ENCODE peak calls at places on chromosomes 3 and 15, in ten cellular contexts. One of them, this sample, is unnamed.

GRCh38 chr15:68333775-68334470 is 56.4 kb downstream of the FEM1B start:
- DNase-seq in NCI-H1105: no peak
- DNase-seq in activated gamma-delta T cell treated with anti-CD3 and anti-CD28 coated beads, Interleukin-2, amount 50 U/mL, for 16 hours: no peak
- DNase-seq in sigmoid colon: peak
- DNase-seq in NCI-H1092 treated with DMSO at 0.1 percent for 48 hours: no peak
- DNase-seq in fibroblast of lung: peak
- DNase-seq in GM13977: no peak
- DNase-seq in AG20443: no peak
- DNase-seq in mucosa of descending colon: no peak
- DNase-seq in C1 segment of cervical spinal cord: no peak
- DNase-seq in this sample: no peak

GRCh38 chr3:17089314-17089700 is 204.6 kb downstream of the PLCL2 start:
- DNase-seq in NCI-H1105: no peak
- DNase-seq in activated gamma-delta T cell treated with anti-CD3 and anti-CD28 coated beads, Interleukin-2, amount 50 U/mL, for 16 hours: no peak
- DNase-seq in sigmoid colon: no peak
- DNase-seq in NCI-H1092 treated with DMSO at 0.1 percent for 48 hours: no peak
- DNase-seq in fibroblast of lung: no peak
- DNase-seq in GM13977: no peak
- DNase-seq in AG20443: no peak
- DNase-seq in mucosa of descending colon: no peak
- DNase-seq in C1 segment of cervical spinal cord: no peak
- DNase-seq in this sample: no peak

GRCh38 chr3:67383379-67383778 is 271.0 kb downstream of the SUCLG2 start:
- DNase-seq in NCI-H1105: no peak
- DNase-seq in activated gamma-delta T cell treated with anti-CD3 and anti-CD28 coated beads, Interleukin-2, amount 50 U/mL, for 16 hours: no peak
- DNase-seq in sigmoid colon: no peak
- DNase-seq in NCI-H1092 treated with DMSO at 0.1 percent for 48 hours: no peak
- DNase-seq in fibroblast of lung: no peak
- DNase-seq in GM13977: no peak
- DNase-seq in AG20443: no peak
- DNase-seq in mucosa of descending colon: no peak
- DNase-seq in C1 segment of cervical spinal cord: no peak
- DNase-seq in this sample: no peak

GRCh38 chr3:31105438-31106077 is 211.1 kb upstream of the GADL1 start:
- DNase-seq in NCI-H1105: no peak
- DNase-seq in activated gamma-delta T cell treated with anti-CD3 and anti-CD28 coated beads, Interleukin-2, amount 50 U/mL, for 16 hours: no peak
- DNase-seq in sigmoid colon: no peak
- DNase-seq in NCI-H1092 treated with DMSO at 0.1 percent for 48 hours: no peak
- DNase-seq in fibroblast of lung: peak
- DNase-seq in GM13977: no peak
- DNase-seq in AG20443: peak
- DNase-seq in mucosa of descending colon: no peak
- DNase-seq in C1 segment of cervical spinal cord: no peak
- DNase-seq in this sample: no peak

GRCh38 chr3:158539414-158540014 is 31.5 kb upstream of the MLF1 start:
- DNase-seq in NCI-H1105: peak
- DNase-seq in activated gamma-delta T cell treated with anti-CD3 and anti-CD28 coated beads, Interleukin-2, amount 50 U/mL, for 16 hours: peak
- DNase-seq in sigmoid colon: no peak
- DNase-seq in NCI-H1092 treated with DMSO at 0.1 percent for 48 hours: peak
- DNase-seq in fibroblast of lung: peak
- DNase-seq in GM13977: no peak
- DNase-seq in AG20443: peak
- DNase-seq in mucosa of descending colon: no peak
- DNase-seq in C1 segment of cervical spinal cord: no peak
- DNase-seq in this sample: peak

GRCh38 chr15:87496109-87496508 is 760.4 kb downstream of the NTRK3 start:
- DNase-seq in NCI-H1105: no peak
- DNase-seq in activated gamma-delta T cell treated with anti-CD3 and anti-CD28 coated beads, Interleukin-2, amount 50 U/mL, for 16 hours: no peak
- DNase-seq in sigmoid colon: no peak
- DNase-seq in NCI-H1092 treated with DMSO at 0.1 percent for 48 hours: no peak
- DNase-seq in fibroblast of lung: no peak
- DNase-seq in GM13977: no peak
- DNase-seq in AG20443: no peak
- DNase-seq in mucosa of descending colon: no peak
- DNase-seq in C1 segment of cervical spinal cord: no peak
- DNase-seq in this sample: no peak

GRCh38 chr3:138944842-138945645 is 1.9 kb downstream of the FOXL2 start:
- DNase-seq in NCI-H1105: peak
- DNase-seq in activated gamma-delta T cell treated with anti-CD3 and anti-CD28 coated beads, Interleukin-2, amount 50 U/mL, for 16 hours: no peak
- DNase-seq in sigmoid colon: no peak
- DNase-seq in NCI-H1092 treated with DMSO at 0.1 percent for 48 hours: no peak
- DNase-seq in fibroblast of lung: no peak
- DNase-seq in GM13977: no peak
- DNase-seq in AG20443: no peak
- DNase-seq in mucosa of descending colon: no peak
- DNase-seq in C1 segment of cervical spinal cord: no peak
- DNase-seq in this sample: no peak

GRCh38 chr3:2154596-2154995 is 55.9 kb downstream of the CNTN4 start:
- DNase-seq in NCI-H1105: no peak
- DNase-seq in activated gamma-delta T cell treated with anti-CD3 and anti-CD28 coated beads, Interleukin-2, amount 50 U/mL, for 16 hours: no peak
- DNase-seq in sigmoid colon: no peak
- DNase-seq in NCI-H1092 treated with DMSO at 0.1 percent for 48 hours: no peak
- DNase-seq in fibroblast of lung: no peak
- DNase-seq in GM13977: no peak
- DNase-seq in AG20443: no peak
- DNase-seq in mucosa of descending colon: no peak
- DNase-seq in C1 segment of cervical spinal cord: no peak
- DNase-seq in this sample: no peak

GRCh38 chr15:77346637-77347036 is 73.3 kb downstream of the PEAK1 start:
- DNase-seq in NCI-H1105: peak
- DNase-seq in activated gamma-delta T cell treated with anti-CD3 and anti-CD28 coated beads, Interleukin-2, amount 50 U/mL, for 16 hours: no peak
- DNase-seq in sigmoid colon: no peak
- DNase-seq in NCI-H1092 treated with DMSO at 0.1 percent for 48 hours: no peak
- DNase-seq in fibroblast of lung: no peak
- DNase-seq in GM13977: no peak
- DNase-seq in AG20443: no peak
- DNase-seq in mucosa of descending colon: no peak
- DNase-seq in C1 segment of cervical spinal cord: no peak
- DNase-seq in this sample: no peak

GRCh38 chr15:52094811-52095584 is 17.6 kb downstream of the BCL2L10 start:
- DNase-seq in NCI-H1105: no peak
- DNase-seq in activated gamma-delta T cell treated with anti-CD3 and anti-CD28 coated beads, Interleukin-2, amount 50 U/mL, for 16 hours: no peak
- DNase-seq in sigmoid colon: no peak
- DNase-seq in NCI-H1092 treated with DMSO at 0.1 percent for 48 hours: no peak
- DNase-seq in fibroblast of lung: no peak
- DNase-seq in GM13977: no peak
- DNase-seq in AG20443: no peak
- DNase-seq in mucosa of descending colon: no peak
- DNase-seq in C1 segment of cervical spinal cord: no peak
- DNase-seq in this sample: no peak

GRCh38 chr15:72319985-72320671 is at the start of gene CELF6:
- DNase-seq in NCI-H1105: peak
- DNase-seq in activated gamma-delta T cell treated with anti-CD3 and anti-CD28 coated beads, Interleukin-2, amount 50 U/mL, for 16 hours: peak
- DNase-seq in sigmoid colon: peak
- DNase-seq in NCI-H1092 treated with DMSO at 0.1 percent for 48 hours: peak
- DNase-seq in fibroblast of lung: peak
- DNase-seq in GM13977: peak
- DNase-seq in AG20443: peak
- DNase-seq in mucosa of descending colon: peak
- DNase-seq in C1 segment of cervical spinal cord: peak
- DNase-seq in this sample: peak

GRCh38 chr15:36161781-36162212 is 417.6 kb upstream of the CDIN1 start:
- DNase-seq in NCI-H1105: no peak
- DNase-seq in activated gamma-delta T cell treated with anti-CD3 and anti-CD28 coated beads, Interleukin-2, amount 50 U/mL, for 16 hours: no peak
- DNase-seq in sigmoid colon: peak
- DNase-seq in NCI-H1092 treated with DMSO at 0.1 percent for 48 hours: no peak
- DNase-seq in fibroblast of lung: peak
- DNase-seq in GM13977: no peak
- DNase-seq in AG20443: peak
- DNase-seq in mucosa of descending colon: no peak
- DNase-seq in C1 segment of cervical spinal cord: no peak
- DNase-seq in this sample: peak

GRCh38 chr3:99825239-99825638 is 7.6 kb downstream of the CMSS1 start:
- DNase-seq in NCI-H1105: no peak
- DNase-seq in activated gamma-delta T cell treated with anti-CD3 and anti-CD28 coated beads, Interleukin-2, amount 50 U/mL, for 16 hours: no peak
- DNase-seq in sigmoid colon: no peak
- DNase-seq in NCI-H1092 treated with DMSO at 0.1 percent for 48 hours: no peak
- DNase-seq in fibroblast of lung: no peak
- DNase-seq in GM13977: no peak
- DNase-seq in AG20443: peak
- DNase-seq in mucosa of descending colon: no peak
- DNase-seq in C1 segment of cervical spinal cord: no peak
- DNase-seq in this sample: no peak

GRCh38 chr3:127738192-127738840 is 65.6 kb downstream of the ABTB1 start:
- DNase-seq in NCI-H1105: no peak
- DNase-seq in activated gamma-delta T cell treated with anti-CD3 and anti-CD28 coated beads, Interleukin-2, amount 50 U/mL, for 16 hours: no peak
- DNase-seq in sigmoid colon: no peak
- DNase-seq in NCI-H1092 treated with DMSO at 0.1 percent for 48 hours: no peak
- DNase-seq in fibroblast of lung: no peak
- DNase-seq in GM13977: no peak
- DNase-seq in AG20443: no peak
- DNase-seq in mucosa of descending colon: peak
- DNase-seq in C1 segment of cervical spinal cord: no peak
- DNase-seq in this sample: no peak

GRCh38 chr3:43180027-43180426 is 74.1 kb upstream of the POMGNT2 start:
- DNase-seq in NCI-H1105: no peak
- DNase-seq in activated gamma-delta T cell treated with anti-CD3 and anti-CD28 coated beads, Interleukin-2, amount 50 U/mL, for 16 hours: no peak
- DNase-seq in sigmoid colon: no peak
- DNase-seq in NCI-H1092 treated with DMSO at 0.1 percent for 48 hours: no peak
- DNase-seq in fibroblast of lung: peak
- DNase-seq in GM13977: peak
- DNase-seq in AG20443: peak
- DNase-seq in mucosa of descending colon: no peak
- DNase-seq in C1 segment of cervical spinal cord: no peak
- DNase-seq in this sample: no peak

GRCh38 chr15:32733276-32733675 is 15.5 kb downstream of the GREM1 start:
- DNase-seq in NCI-H1105: no peak
- DNase-seq in activated gamma-delta T cell treated with anti-CD3 and anti-CD28 coated beads, Interleukin-2, amount 50 U/mL, for 16 hours: no peak
- DNase-seq in sigmoid colon: no peak
- DNase-seq in NCI-H1092 treated with DMSO at 0.1 percent for 48 hours: no peak
- DNase-seq in fibroblast of lung: peak
- DNase-seq in GM13977: no peak
- DNase-seq in AG20443: no peak
- DNase-seq in mucosa of descending colon: no peak
- DNase-seq in C1 segment of cervical spinal cord: no peak
- DNase-seq in this sample: no peak

GRCh38 chr3:98994128-98994762 is 92.8 kb upstream of the DCBLD2 start:
- DNase-seq in NCI-H1105: peak
- DNase-seq in activated gamma-delta T cell treated with anti-CD3 and anti-CD28 coated beads, Interleukin-2, amount 50 U/mL, for 16 hours: no peak
- DNase-seq in sigmoid colon: no peak
- DNase-seq in NCI-H1092 treated with DMSO at 0.1 percent for 48 hours: peak
- DNase-seq in fibroblast of lung: peak
- DNase-seq in GM13977: no peak
- DNase-seq in AG20443: peak
- DNase-seq in mucosa of descending colon: no peak
- DNase-seq in C1 segment of cervical spinal cord: no peak
- DNase-seq in this sample: no peak

GRCh38 chr3:194671511-194671899 is 486 bp downstream of the LSG1 start:
- DNase-seq in NCI-H1105: peak
- DNase-seq in activated gamma-delta T cell treated with anti-CD3 and anti-CD28 coated beads, Interleukin-2, amount 50 U/mL, for 16 hours: no peak
- DNase-seq in sigmoid colon: no peak
- DNase-seq in NCI-H1092 treated with DMSO at 0.1 percent for 48 hours: peak
- DNase-seq in fibroblast of lung: peak
- DNase-seq in GM13977: peak
- DNase-seq in AG20443: peak
- DNase-seq in mucosa of descending colon: no peak
- DNase-seq in C1 segment of cervical spinal cord: no peak
- DNase-seq in this sample: peak

GRCh38 chr3:126287536-126288181 is 69.5 kb downstream of the KLF15 start:
- DNase-seq in NCI-H1105: peak
- DNase-seq in activated gamma-delta T cell treated with anti-CD3 and anti-CD28 coated beads, Interleukin-2, amount 50 U/mL, for 16 hours: no peak
- DNase-seq in sigmoid colon: peak
- DNase-seq in NCI-H1092 treated with DMSO at 0.1 percent for 48 hours: no peak
- DNase-seq in fibroblast of lung: peak
- DNase-seq in GM13977: no peak
- DNase-seq in AG20443: peak
- DNase-seq in mucosa of descending colon: peak
- DNase-seq in C1 segment of cervical spinal cord: peak
- DNase-seq in this sample: no peak

GRCh38 chr3:146277953-146278631 is 27.2 kb upstream of the PLSCR4 start:
- DNase-seq in NCI-H1105: no peak
- DNase-seq in activated gamma-delta T cell treated with anti-CD3 and anti-CD28 coated beads, Interleukin-2, amount 50 U/mL, for 16 hours: no peak
- DNase-seq in sigmoid colon: no peak
- DNase-seq in NCI-H1092 treated with DMSO at 0.1 percent for 48 hours: no peak
- DNase-seq in fibroblast of lung: peak
- DNase-seq in GM13977: no peak
- DNase-seq in AG20443: peak
- DNase-seq in mucosa of descending colon: no peak
- DNase-seq in C1 segment of cervical spinal cord: no peak
- DNase-seq in this sample: no peak

GRCh38 chr3:188863999-188864406 is 307.8 kb upstream of the TPRG1 start:
- DNase-seq in NCI-H1105: no peak
- DNase-seq in activated gamma-delta T cell treated with anti-CD3 and anti-CD28 coated beads, Interleukin-2, amount 50 U/mL, for 16 hours: no peak
- DNase-seq in sigmoid colon: no peak
- DNase-seq in NCI-H1092 treated with DMSO at 0.1 percent for 48 hours: no peak
- DNase-seq in fibroblast of lung: peak
- DNase-seq in GM13977: no peak
- DNase-seq in AG20443: peak
- DNase-seq in mucosa of descending colon: no peak
- DNase-seq in C1 segment of cervical spinal cord: no peak
- DNase-seq in this sample: no peak

GRCh38 chr3:9623148-9623547 is 26.2 kb upstream of the MTMR14 start:
- DNase-seq in NCI-H1105: no peak
- DNase-seq in activated gamma-delta T cell treated with anti-CD3 and anti-CD28 coated beads, Interleukin-2, amount 50 U/mL, for 16 hours: no peak
- DNase-seq in sigmoid colon: no peak
- DNase-seq in NCI-H1092 treated with DMSO at 0.1 percent for 48 hours: no peak
- DNase-seq in fibroblast of lung: no peak
- DNase-seq in GM13977: no peak
- DNase-seq in AG20443: no peak
- DNase-seq in mucosa of descending colon: no peak
- DNase-seq in C1 segment of cervical spinal cord: no peak
- DNase-seq in this sample: no peak

GRCh38 chr3:177483182-177483967 is 286.1 kb upstream of the TBL1XR1 start:
- DNase-seq in NCI-H1105: no peak
- DNase-seq in activated gamma-delta T cell treated with anti-CD3 and anti-CD28 coated beads, Interleukin-2, amount 50 U/mL, for 16 hours: no peak
- DNase-seq in sigmoid colon: no peak
- DNase-seq in NCI-H1092 treated with DMSO at 0.1 percent for 48 hours: no peak
- DNase-seq in fibroblast of lung: no peak
- DNase-seq in GM13977: no peak
- DNase-seq in AG20443: no peak
- DNase-seq in mucosa of descending colon: no peak
- DNase-seq in C1 segment of cervical spinal cord: no peak
- DNase-seq in this sample: no peak

GRCh38 chr15:28983432-28984311 is 97.9 kb downstream of the APBA2 start:
- DNase-seq in NCI-H1105: no peak
- DNase-seq in activated gamma-delta T cell treated with anti-CD3 and anti-CD28 coated beads, Interleukin-2, amount 50 U/mL, for 16 hours: no peak
- DNase-seq in sigmoid colon: no peak
- DNase-seq in NCI-H1092 treated with DMSO at 0.1 percent for 48 hours: no peak
- DNase-seq in fibroblast of lung: no peak
- DNase-seq in GM13977: no peak
- DNase-seq in AG20443: no peak
- DNase-seq in mucosa of descending colon: no peak
- DNase-seq in C1 segment of cervical spinal cord: no peak
- DNase-seq in this sample: no peak

GRCh38 chr3:81908596-81908995 is 147.2 kb upstream of the GBE1 start:
- DNase-seq in NCI-H1105: no peak
- DNase-seq in activated gamma-delta T cell treated with anti-CD3 and anti-CD28 coated beads, Interleukin-2, amount 50 U/mL, for 16 hours: no peak
- DNase-seq in sigmoid colon: no peak
- DNase-seq in NCI-H1092 treated with DMSO at 0.1 percent for 48 hours: no peak
- DNase-seq in fibroblast of lung: no peak
- DNase-seq in GM13977: no peak
- DNase-seq in AG20443: no peak
- DNase-seq in mucosa of descending colon: no peak
- DNase-seq in C1 segment of cervical spinal cord: no peak
- DNase-seq in this sample: no peak

GRCh38 chr3:52265387-52265786 is 13.1 kb downstream of the WDR82 start:
- DNase-seq in NCI-H1105: no peak
- DNase-seq in activated gamma-delta T cell treated with anti-CD3 and anti-CD28 coated beads, Interleukin-2, amount 50 U/mL, for 16 hours: no peak
- DNase-seq in sigmoid colon: no peak
- DNase-seq in NCI-H1092 treated with DMSO at 0.1 percent for 48 hours: no peak
- DNase-seq in fibroblast of lung: no peak
- DNase-seq in GM13977: no peak
- DNase-seq in AG20443: no peak
- DNase-seq in mucosa of descending colon: no peak
- DNase-seq in C1 segment of cervical spinal cord: no peak
- DNase-seq in this sample: peak

GRCh38 chr3:21722301-21722700 is 28.7 kb downstream of the ZNF385D start:
- DNase-seq in NCI-H1105: no peak
- DNase-seq in activated gamma-delta T cell treated with anti-CD3 and anti-CD28 coated beads, Interleukin-2, amount 50 U/mL, for 16 hours: no peak
- DNase-seq in sigmoid colon: no peak
- DNase-seq in NCI-H1092 treated with DMSO at 0.1 percent for 48 hours: no peak
- DNase-seq in fibroblast of lung: no peak
- DNase-seq in GM13977: no peak
- DNase-seq in AG20443: no peak
- DNase-seq in mucosa of descending colon: no peak
- DNase-seq in C1 segment of cervical spinal cord: no peak
- DNase-seq in this sample: no peak

GRCh38 chr15:82568986-82569385 is 28.7 kb upstream of the RPS17 start:
- DNase-seq in NCI-H1105: no peak
- DNase-seq in activated gamma-delta T cell treated with anti-CD3 and anti-CD28 coated beads, Interleukin-2, amount 50 U/mL, for 16 hours: no peak
- DNase-seq in sigmoid colon: no peak
- DNase-seq in NCI-H1092 treated with DMSO at 0.1 percent for 48 hours: no peak
- DNase-seq in fibroblast of lung: no peak
- DNase-seq in GM13977: no peak
- DNase-seq in AG20443: no peak
- DNase-seq in mucosa of descending colon: no peak
- DNase-seq in C1 segment of cervical spinal cord: no peak
- DNase-seq in this sample: no peak